ENCODE peak calls at places on chromosomes 2 and 18, in ten cellular contexts. O, H, S, B, J, M, E, Y, Z and F are unnamed samples.

GRCh38 chr2:20698916-20699613 is 32.1 kb downstream of the GDF7 start:
- DNase-seq in E (no peak), S (no peak), H (no peak), J (no peak), M (no peak), O (no peak), Y (no peak), Z (no peak), B (no peak), F (no peak)

GRCh38 chr2:1517786-1518500 is 104.7 kb downstream of the TPO start:
- DNase-seq in Z (peak; percentile 72), E (no peak), M (peak; percentile 14), Y (no peak), H (no peak), J (no peak), S (no peak), B (no peak), O (no peak), F (no peak)

GRCh38 chr18:3508576-3509559 is 58.9 kb downstream of the TGIF1 start:
- DNase-seq in Z (no peak), S (no peak), Y (no peak), B (no peak), O (no peak), H (no peak), J (no peak), M (no peak), E (no peak), F (peak; percentile 36)

GRCh38 chr2:32838418-32838817 is 108.3 kb upstream of the LTBP1 start:
- DNase-seq in M (no peak), O (no peak), J (no peak), S (no peak), B (no peak), E (no peak), Z (no peak), Y (no peak), H (no peak), F (no peak)

GRCh38 chr2:43430489-43430888 is 165.3 kb downstream of the THADA start:
- DNase-seq in E (no peak), O (no peak), Z (no peak), M (no peak), B (no peak), H (no peak), Y (no peak), J (no peak), S (no peak), F (no peak)

GRCh38 chr2:96527052-96527964 is 9.2 kb upstream of the ARID5A start:
- DNase-seq in M (no peak), B (peak; percentile 60), Y (no peak), S (no peak), H (no peak), J (no peak), E (no peak), Z (peak; percentile 88), O (no peak), F (peak; percentile 69)

GRCh38 chr2:74239346-74239745 is 40.9 kb downstream of the MTHFD2 start:
- DNase-seq in E (no peak), M (no peak), S (no peak), O (no peak), J (no peak), Z (peak; percentile 44), H (no peak), Y (no peak), B (no peak), F (no peak)

GRCh38 chr2:133733856-133734255 is 165.6 kb upstream of the NCKAP5 start:
- DNase-seq in J (peak; percentile 77), Y (no peak), B (no peak), S (no peak), O (no peak), M (no peak), E (peak; percentile 5), Z (no peak), H (no peak), F (no peak)

GRCh38 chr2:172435608-172435911 is 8.2 kb downstream of the ITGA6 start:
- DNase-seq in Y (no peak), E (no peak), O (no peak), B (no peak), M (no peak), H (no peak), J (no peak), Z (no peak), S (no peak), F (no peak)
- TF ChIP-seq CTCF in Y (no peak), E (no peak), O (no peak), B (no peak), M (no peak), H (no peak), J (no peak), Z (no peak), S (no peak), F (no peak)

GRCh38 chr2:152420923-152421322 is 85.9 kb downstream of the FMNL2 start:
- DNase-seq in S (peak; percentile 53), J (no peak), Z (no peak), H (no peak), E (no peak), B (no peak), M (no peak), O (no peak), Y (no peak), F (no peak)

GRCh38 chr2:152421521-152422367 is 86.8 kb downstream of the FMNL2 start:
- DNase-seq in Z (no peak), M (no peak), Y (peak; percentile 64), B (no peak), E (peak; percentile 97), J (peak; percentile 98), H (peak; percentile 94), O (peak; percentile 84), S (no peak), F (no peak)

GRCh38 chr2:152415811-152416210 is 80.8 kb downstream of the FMNL2 start:
- DNase-seq in S (no peak), J (no peak), H (no peak), B (no peak), M (no peak), E (no peak), O (no peak), Y (no peak), Z (no peak), F (no peak)

GRCh38 chr2:152419944-152420813 is 85.2 kb downstream of the FMNL2 start:
- DNase-seq in H (no peak), Y (no peak), O (no peak), E (no peak), M (no peak), S (no peak), J (no peak), Z (no peak), B (no peak), F (no peak)

GRCh38 chr2:152418688-152419087 is 83.7 kb downstream of the FMNL2 start:
- DNase-seq in J (peak; percentile 64), M (no peak), H (no peak), Y (peak; percentile 27), O (peak; percentile 38), Z (no peak), S (no peak), B (no peak), E (no peak), F (no peak)
- TF ChIP-seq CTCF in J (peak; percentile 31), M (no peak), H (no peak), Y (no peak), O (no peak), Z (no peak), S (no peak), B (no peak), E (no peak), F (no peak)

GRCh38 chr2:12169721-12170120 is 423.3 kb downstream of the LPIN1 start:
- DNase-seq in B (peak; percentile 18), M (peak; percentile 53), H (peak; percentile 56), Y (peak; percentile 67), J (peak; percentile 92), Z (no peak), O (peak; percentile 32), S (no peak), E (peak; percentile 12), F (no peak)

GRCh38 chr2:12169060-12169406 is 422.6 kb downstream of the LPIN1 start:
- DNase-seq in Y (peak; percentile 65), S (no peak), Z (no peak), B (no peak), M (peak; percentile 44), H (peak; percentile 34), E (peak; percentile 15), J (peak; percentile 89), O (peak; percentile 56), F (no peak)

GRCh38 chr2:12168354-12169059 is 422.1 kb downstream of the LPIN1 start:
- DNase-seq in J (no peak), B (no peak), O (no peak), Y (no peak), H (no peak), E (no peak), S (no peak), M (no peak), Z (no peak), F (no peak)

GRCh38 chr2:12170151-12170550 is 423.7 kb downstream of the LPIN1 start:
- DNase-seq in M (no peak), O (no peak), J (no peak), Z (no peak), E (no peak), H (no peak), B (no peak), S (no peak), Y (no peak), F (no peak)

GRCh38 chr2:12167525-12168317 is 421.3 kb downstream of the LPIN1 start:
- DNase-seq in J (no peak), S (no peak), B (peak; percentile 27), Y (no peak), O (peak; percentile 8), E (no peak), M (no peak), H (no peak), Z (no peak), F (no peak)
- TF ChIP-seq CTCF in J (peak; percentile 24), S (peak; percentile 45), B (peak; percentile 34), Y (no peak), O (no peak), E (no peak), M (peak; percentile 14), H (peak; percentile 25), Z (no peak), F (peak; percentile 76)

GRCh38 chr2:172671506-172671905 is 64.1 kb upstream of the RAPGEF4 start:
- DNase-seq in Z (no peak), J (no peak), O (no peak), M (no peak), E (no peak), B (no peak), Y (no peak), S (no peak), H (no peak), F (no peak)

GRCh38 chr2:172672114-172672513 is 63.5 kb upstream of the RAPGEF4 start:
- DNase-seq in S (no peak), B (no peak), Z (no peak), M (no peak), H (no peak), J (no peak), E (peak; percentile 29), O (no peak), Y (no peak), F (no peak)

GRCh38 chr2:172672999-172673726 is 62.5 kb upstream of the RAPGEF4 start:
- DNase-seq in Y (no peak), M (no peak), O (peak; percentile 9), H (peak; percentile 38), E (peak; percentile 84), Z (no peak), B (no peak), S (no peak), J (peak; percentile 58), F (no peak)

GRCh38 chr2:172674968-172675303 is 60.7 kb upstream of the RAPGEF4 start:
- DNase-seq in H (no peak), B (no peak), O (no peak), Z (no peak), J (no peak), E (no peak), S (no peak), Y (no peak), M (no peak), F (no peak)

DNA sequence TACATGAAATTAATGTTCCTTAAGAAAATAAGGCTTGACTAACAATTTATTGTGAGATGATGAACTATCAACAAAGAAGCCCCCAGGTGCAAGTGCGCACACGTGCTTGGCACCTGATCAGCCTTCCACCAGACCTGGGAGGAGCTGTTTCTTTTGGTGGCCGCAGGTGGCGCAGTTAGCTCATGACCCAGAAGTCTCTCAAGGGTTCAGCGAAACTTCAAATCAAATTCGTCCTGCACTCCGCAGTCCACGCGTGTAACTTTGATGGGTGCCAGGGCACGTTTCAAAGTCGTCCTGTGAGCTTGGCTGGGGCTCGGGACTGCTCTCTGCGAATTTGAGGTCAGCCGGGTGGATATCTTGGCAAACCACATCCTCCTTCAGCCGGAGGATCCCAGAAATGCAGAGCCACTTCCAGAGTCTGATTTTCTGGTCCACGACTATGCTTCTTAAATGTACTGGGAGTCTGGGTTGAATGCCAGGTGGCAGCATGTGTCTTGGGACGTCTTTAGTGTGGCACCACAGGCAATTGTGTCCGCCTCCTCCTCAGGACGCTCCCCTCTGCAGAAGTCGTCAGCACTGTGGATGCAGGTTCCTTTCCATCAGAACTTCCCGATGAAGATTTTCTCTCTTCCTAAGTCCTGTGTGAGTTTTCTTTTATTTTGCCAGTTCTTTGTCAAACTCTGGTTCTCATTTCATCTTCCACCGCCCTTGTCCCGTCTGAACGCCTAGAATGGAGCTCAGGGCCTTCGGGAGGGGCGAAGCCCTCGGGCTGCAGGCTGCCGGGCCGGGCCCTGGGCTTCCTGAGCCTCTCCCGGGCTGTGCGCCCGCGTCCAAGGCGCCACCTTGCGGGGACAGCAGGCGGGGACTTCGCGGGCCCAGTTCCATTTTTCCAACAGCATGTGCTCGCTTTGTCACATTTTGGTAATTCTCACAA is 61.3 kb upstream of the RAPGEF4 start:
- DNase-seq in Z (peak; percentile 73), O (peak; percentile 27), M (peak; percentile 44), Y (no peak), S (peak; percentile 53), H (no peak), E (no peak), J (peak; percentile 19), B (peak; percentile 55), F (no peak)
- TF ChIP-seq CTCF in Z (peak; percentile 51), O (peak; percentile 75), M (peak; percentile 59), Y (peak; percentile 49), S (peak; percentile 72), H (peak; percentile 46), E (no peak), J (peak; percentile 76), B (peak; percentile 57), F (peak; percentile 82)